ENCODE peak calls at places on chromosomes 4 and X, in four cellular contexts. One of them, this sample, is unnamed. For H3K4me1, the result is how much of the 10 kb centered on the place peaks cover.

GRCh38 chr4:184041156-184041555 is 136.0 kb downstream of the STOX2 start:
- DNase-seq in K562: no peak
- DNase-seq in GM12878: no peak
- DNase-seq in HepG2: no peak
- DNase-seq in this sample: no peak

GRCh38 chr4:48772568-48772967 is 7.5 kb downstream of the FRYL start:
- DNase-seq in K562: no peak
- DNase-seq in HepG2: no peak
- DNase-seq in GM12878: no peak
- DNase-seq in this sample: no peak

GRCh38 chrX:155070663-155070974 is 317 bp downstream of the CMC4 start:
- DNase-seq in GM12878: no peak
- DNase-seq in HepG2: no peak
- DNase-seq in K562: peak
- DNase-seq in this sample: no peak

GRCh38 chrX:136816970-136817369 is 36.2 kb upstream of the ARHGEF6 start:
- DNase-seq in K562: no peak
- DNase-seq in GM12878: no peak
- DNase-seq in HepG2: no peak
- DNase-seq in this sample: no peak

GRCh38 chr4:170089274-170089742 is 448 bp downstream of the AADAT start:
- DNase-seq in K562: no peak
- DNase-seq in HepG2: peak
- DNase-seq in GM12878: no peak
- DNase-seq in this sample: peak

GRCh38 chr4:6201580-6202091 is 1.3 kb upstream of the JAKMIP1 start:
- DNase-seq in K562: no peak
- DNase-seq in GM12878: no peak
- DNase-seq in HepG2: no peak
- DNase-seq in this sample: no peak

GRCh38 chrX:2484232-2484631 is 16.5 kb downstream of the DHRSX start:
- DNase-seq in GM12878: no peak
- DNase-seq in HepG2: no peak
- DNase-seq in K562: no peak
- DNase-seq in this sample: no peak

GRCh38 chr4:30919458-30919857 is 199.3 kb downstream of the PCDH7 start:
- DNase-seq in K562: no peak
- DNase-seq in GM12878: no peak
- DNase-seq in HepG2: no peak
- DNase-seq in this sample: no peak

GRCh38 chr4:17115546-17115945 is 217.1 kb upstream of the LDB2 start:
- DNase-seq in K562: no peak
- DNase-seq in GM12878: no peak
- DNase-seq in HepG2: no peak
- DNase-seq in this sample: no peak

GRCh38 chr4:120443111-120443510 is 376.5 kb upstream of the MAD2L1 start:
- DNase-seq in GM12878: no peak
- DNase-seq in HepG2: no peak
- DNase-seq in K562: no peak
- DNase-seq in this sample: no peak

GRCh38 chr4:2070421-2071251 is 11.5 kb downstream of the NAT8L start:
- DNase-seq in GM12878: no peak
- DNase-seq in K562: no peak
- DNase-seq in HepG2: no peak
- DNase-seq in this sample: no peak

GRCh38 chrX:22690116-22690515 is 309.6 kb upstream of the DDX53 start:
- DNase-seq in GM12878: no peak
- DNase-seq in K562: no peak
- DNase-seq in HepG2: no peak
- DNase-seq in this sample: no peak

GRCh38 chr4:101977096-101977495 is 186.6 kb downstream of the BANK1 start:
- DNase-seq in HepG2: no peak
- DNase-seq in K562: no peak
- DNase-seq in GM12878: no peak
- DNase-seq in this sample: peak

GRCh38 chr4:113834302-113834701 is 72.8 kb upstream of the CAMK2D start:
- DNase-seq in K562: no peak
- DNase-seq in HepG2: no peak
- DNase-seq in GM12878: no peak
- DNase-seq in this sample: no peak

GRCh38 chr4:52369649-52370048 is 289.5 kb downstream of the USP46 start:
- DNase-seq in K562: no peak
- DNase-seq in HepG2: peak
- DNase-seq in GM12878: no peak
- DNase-seq in this sample: no peak

GRCh38 chr4:158444621-158445020 is 77.1 kb upstream of the RXFP1 start:
- DNase-seq in K562: no peak
- DNase-seq in GM12878: no peak
- DNase-seq in HepG2: no peak
- DNase-seq in this sample: no peak
- TF ChIP-seq POLR2AphosphoS2 in K562: no peak
- TF ChIP-seq POLR2AphosphoS2 in GM12878: no peak
- TF ChIP-seq POLR2AphosphoS2 in HepG2: no peak
- TF ChIP-seq POLR2AphosphoS2 in this sample: no peak

GRCh38 chrX:103157511-103158316 is 57.2 kb upstream of the BEX4 start:
- DNase-seq in HepG2: peak
- DNase-seq in K562: peak
- DNase-seq in GM12878: no peak
- DNase-seq in this sample: peak
- TF ChIP-seq SMC3 in HepG2: peak
- TF ChIP-seq SMC3 in K562: peak
- TF ChIP-seq SMC3 in GM12878: peak
- TF ChIP-seq SMC3 in this sample: peak

GRCh38 chr4:10114607-10115006 is 2.0 kb downstream of the WDR1 start:
- DNase-seq in HepG2: no peak
- DNase-seq in K562: no peak
- DNase-seq in GM12878: no peak
- DNase-seq in this sample: no peak
- H3K4me1 ChIP-seq in HepG2: half or more
- H3K4me1 ChIP-seq in K562: under half
- H3K4me1 ChIP-seq in GM12878: under half
- H3K4me1 ChIP-seq in this sample: under half

GRCh38 chr4:154739111-154739510 is 4.7 kb upstream of the LRAT start:
- DNase-seq in GM12878: no peak
- DNase-seq in HepG2: no peak
- DNase-seq in K562: no peak
- DNase-seq in this sample: no peak
- TF ChIP-seq POLR2AphosphoS2 in GM12878: no peak
- TF ChIP-seq POLR2AphosphoS2 in HepG2: no peak
- TF ChIP-seq POLR2AphosphoS2 in K562: no peak
- TF ChIP-seq POLR2AphosphoS2 in this sample: no peak

DNA sequence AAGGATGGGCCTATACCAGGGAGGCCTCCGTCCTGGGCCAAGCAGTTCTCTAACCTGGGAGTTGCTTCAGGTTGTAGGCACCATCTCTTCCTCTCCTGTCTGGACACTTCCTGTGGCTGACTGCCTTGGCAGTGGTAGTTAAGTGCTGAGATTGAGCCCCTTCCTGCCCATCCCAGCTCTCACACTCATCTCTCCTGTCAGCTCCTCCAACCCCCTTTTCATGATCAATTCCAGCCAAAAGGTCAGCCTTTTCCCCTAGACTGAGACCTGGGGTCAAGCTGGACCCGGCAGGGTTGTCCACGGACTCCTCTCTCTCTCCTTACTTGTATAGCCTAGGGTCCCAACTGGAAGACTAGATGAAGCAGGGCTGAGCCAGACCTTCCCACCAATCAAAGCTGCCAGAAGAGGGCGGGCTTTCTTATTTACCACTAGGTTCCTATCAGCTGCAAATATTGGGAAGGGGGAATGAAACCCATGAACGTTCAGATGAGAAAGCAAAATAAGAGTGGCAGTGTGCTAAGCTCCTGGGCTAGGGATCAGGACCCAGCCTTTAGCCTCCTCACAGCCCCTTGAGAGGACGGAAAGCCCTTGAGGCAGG is 34.5 kb downstream of the KDM5C start:
- DNase-seq in HepG2: no peak
- DNase-seq in GM12878: no peak
- DNase-seq in K562: peak
- DNase-seq in this sample: no peak
- TF ChIP-seq SMC3 in HepG2: no peak
- TF ChIP-seq SMC3 in GM12878: no peak
- TF ChIP-seq SMC3 in K562: no peak
- TF ChIP-seq SMC3 in this sample: no peak

GRCh38 chrX:133353233-133353632 is 62.1 kb downstream of the GPC4 start:
- DNase-seq in K562: no peak
- DNase-seq in GM12878: no peak
- DNase-seq in HepG2: no peak
- DNase-seq in this sample: no peak

DNA sequence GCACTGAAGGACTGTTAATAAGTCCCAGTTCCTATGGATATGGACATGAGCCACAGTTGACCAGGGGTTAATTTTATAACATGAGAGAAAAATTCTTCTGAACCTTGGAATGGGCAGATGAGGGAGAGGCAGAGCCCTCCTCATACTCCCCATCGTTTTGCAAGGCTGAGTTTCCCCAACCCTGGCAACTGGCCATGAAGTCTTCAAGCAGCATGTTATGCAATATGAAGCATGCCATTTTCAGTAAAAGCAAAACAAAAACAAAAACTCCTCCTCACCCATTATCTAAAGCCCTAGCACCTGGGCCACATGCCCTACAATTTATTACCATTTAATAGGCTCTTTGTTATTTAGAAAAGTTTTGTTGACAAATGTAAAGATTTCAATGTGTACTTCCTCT is 64.5 kb downstream of the GPC4 start:
- DNase-seq in HepG2: no peak
- DNase-seq in K562: no peak
- DNase-seq in GM12878: no peak
- DNase-seq in this sample: no peak
- H3K4me1 ChIP-seq in HepG2: under half
- H3K4me1 ChIP-seq in K562: under half
- H3K4me1 ChIP-seq in GM12878: under half
- H3K4me1 ChIP-seq in this sample: under half

This sample was measured in A549.